ENCODE peak calls at places on chromosomes 12 and 14, in five cellular contexts. W is GM23248, Q is astrocyte of the cerebellum, J is AG04450, N is fibroblast of lung. D is an unnamed sample.

GRCh38 chr14:97177635-97178034 is 380.5 kb downstream of the VRK1 start:
- DNase-seq in Q (no peak), N (no peak), W (peak; percentile 2), J (no peak), D (no peak)

GRCh38 chr14:39368261-39368959 is 63.8 kb downstream of the FBXO33 start:
- DNase-seq in Q (peak; percentile 86), N (peak; percentile 68), J (peak; percentile 48), W (peak; percentile 83), D (peak; percentile 39)

GRCh38 chr14:68427550-68427890 is 365.3 kb downstream of the ZFP36L1 start:
- DNase-seq in W (no peak), N (no peak), J (no peak), Q (no peak), D (no peak)

GRCh38 chr12:2271961-2272360 is 219.2 kb downstream of the CACNA1C start:
- DNase-seq in Q (no peak), J (no peak), W (no peak), N (no peak), D (no peak)

GRCh38 chr12:103677341-103677740 is 90.3 kb downstream of the STAB2 start:
- DNase-seq in J (no peak), Q (no peak), W (no peak), N (no peak), D (no peak)

GRCh38 chr12:26614217-26614616 is 218.8 kb downstream of the ITPR2 start:
- DNase-seq in Q (no peak), N (peak; percentile 6), W (peak; percentile 52), J (no peak), D (no peak)

GRCh38 chr12:114003286-114003685 is 37.2 kb upstream of the RBM19 start:
- DNase-seq in N (no peak), W (no peak), Q (no peak), J (no peak), D (no peak)

GRCh38 chr12:21894792-21895392 is 46.3 kb downstream of the ABCC9 start:
- DNase-seq in Q (no peak), J (no peak), W (peak; percentile 43), N (no peak), D (no peak)

GRCh38 chr14:52399886-52400599 is 85.9 kb downstream of the PTGER2 start:
- DNase-seq in Q (no peak), W (peak; percentile 43), J (peak; percentile 61), N (peak; percentile 41), D (no peak)

GRCh38 chr14:54344445-54344844 is 52.4 kb upstream of the CDKN3 start:
- DNase-seq in W (no peak), Q (no peak), N (no peak), J (no peak), D (no peak)

GRCh38 chr12:126950266-126950665 is 1316.7 kb upstream of the TMEM132C start:
- DNase-seq in N (no peak), J (no peak), W (no peak), Q (no peak), D (no peak)

GRCh38 chr12:82896286-82896685 is 209.6 kb downstream of the TMTC2 start:
- DNase-seq in W (no peak), J (no peak), Q (no peak), N (no peak), D (no peak)

GRCh38 chr12:131242741-131243496 is 289.2 kb downstream of the ADGRD1 start:
- DNase-seq in W (peak; percentile 7), Q (no peak), N (no peak), J (no peak), D (no peak)
- H3K4me3 ChIP-seq in W (no peak overlapping the region), Q (no peak overlapping the region), N (no peak overlapping the region), J (no peak overlapping the region), D (no peak overlapping the region)

GRCh38 chr14:70889555-70889954 is 17.7 kb upstream of the PCNX1 start:
- DNase-seq in J (no peak), W (no peak), Q (no peak), N (no peak), D (no peak)
- H3K4me3 ChIP-seq in J (no peak overlapping the region), W (no peak overlapping the region), Q (no peak overlapping the region), N (no peak overlapping the region), D (no peak overlapping the region)

DNA sequence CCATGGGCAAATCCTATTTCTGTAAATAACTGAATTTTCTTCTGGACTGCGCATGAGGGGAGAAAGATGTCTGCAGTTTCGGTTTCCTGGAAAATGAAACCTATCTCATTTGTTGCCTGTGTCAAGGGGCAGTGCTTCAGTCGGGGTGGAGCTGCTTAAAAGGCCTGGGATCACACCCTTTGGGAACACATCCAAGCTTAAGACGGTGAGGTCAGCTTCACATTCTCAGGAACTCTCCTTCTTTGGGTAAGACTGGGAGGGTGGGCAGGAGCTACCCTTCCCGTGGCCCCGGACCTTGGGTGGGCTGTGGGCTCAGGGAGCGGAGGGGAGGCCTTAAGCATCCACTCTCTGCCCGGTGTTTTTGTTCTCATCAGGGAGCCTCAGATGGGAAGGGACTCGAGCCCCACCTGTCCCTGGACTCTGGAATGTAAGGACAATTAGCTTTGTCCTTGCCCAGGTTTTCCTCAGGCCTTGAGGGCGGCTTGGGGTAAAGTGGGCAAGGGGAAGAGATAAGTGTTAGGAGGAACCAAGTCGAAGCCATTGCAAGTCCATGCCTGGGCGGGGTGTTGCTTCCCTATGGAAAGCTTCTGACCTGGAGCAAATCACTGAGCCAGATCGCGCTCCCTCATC is at the start of gene IFI27:
- DNase-seq in Q (no peak), W (peak; percentile 46), J (no peak), N (peak; percentile 57), D (no peak)
- H3K4me3 ChIP-seq in Q (no peak within 1 kb of the TSS), W (no peak within 1 kb of the TSS), J (no peak within 1 kb of the TSS), N (no peak within 1 kb of the TSS), D (no peak within 1 kb of the TSS)

GRCh38 chr12:58919271-58920101 is 818 bp downstream of the LRIG3 start:
- DNase-seq in J (no peak), W (peak; percentile 70), Q (no peak), N (peak; percentile 68), D (no peak)
- H3K4me3 ChIP-seq in J (peak overlapping the region; percentile 75), W (peak overlapping the region; percentile 95), Q (peak overlapping the region; percentile 71), N (peak overlapping the region; percentile 95), D (peak overlapping the region; percentile 95)

DNA sequence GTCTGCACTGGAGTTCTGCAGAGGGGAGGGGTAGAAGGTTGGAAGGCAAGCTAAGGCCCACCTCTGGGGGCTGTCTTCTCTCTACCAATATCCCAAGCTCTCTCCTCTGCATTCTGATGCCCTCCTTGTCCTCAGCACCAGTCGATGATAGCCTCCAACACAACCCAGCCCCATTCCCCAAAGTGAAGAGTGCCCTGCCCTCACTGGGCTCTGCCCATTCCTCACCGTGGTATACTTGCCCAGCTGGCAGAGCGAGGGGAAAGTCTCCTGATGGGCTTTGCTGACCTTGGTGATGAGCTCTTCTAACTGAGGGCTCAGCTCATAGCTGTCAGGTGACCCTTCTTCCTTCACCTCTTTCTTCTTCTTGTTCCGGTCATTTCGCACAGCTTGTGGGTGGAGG is 7.2 kb upstream of the ITGB7 start:
- DNase-seq in Q (no peak), J (no peak), W (no peak), N (no peak), D (no peak)
- H3K4me3 ChIP-seq in Q (no peak overlapping the region), J (no peak overlapping the region), W (no peak overlapping the region), N (no peak overlapping the region), D (no peak overlapping the region)

D was measured in skeletal muscle cell.